ENCODE peak calls at places on chromosomes 4 and X, in four cellular contexts. V is GM12878, Z is K562, N is HepG2. R is an unnamed sample.

GRCh38 chr4:68962868-68963267 is 11.3 kb upstream of the UGT2A3 start:
- DNase-seq in V (no peak), Z (no peak), N (no peak), R (no peak)

GRCh38 chr4:8577972-8578371 is 2.2 kb upstream of the GPR78 start:
- DNase-seq in V (no peak), Z (no peak), N (no peak), R (no peak)

GRCh38 chr4:51960486-51960885 is 59.7 kb downstream of the LRRC66 start:
- DNase-seq in V (no peak), Z (no peak), N (no peak), R (no peak)

GRCh38 chr4:39036172-39036571 is 4.0 kb upstream of the TMEM156 start:
- DNase-seq in V (no peak), Z (no peak), N (peak), R (no peak)

GRCh38 chrX:397575-397974 is 10.9 kb upstream of the PPP2R3B start:
- DNase-seq in V (no peak), Z (no peak), N (no peak), R (no peak)

GRCh38 chrX:16155586-16155985 is 11.7 kb upstream of the MAGEB17 start:
- DNase-seq in V (no peak), Z (no peak), N (no peak), R (no peak)

GRCh38 chrX:124289443-124289842 is 43.0 kb upstream of the TEX13D start:
- DNase-seq in V (no peak), Z (no peak), N (no peak), R (no peak)

GRCh38 chr4:13704020-13704419 is 76.5 kb upstream of the BOD1L1 start:
- DNase-seq in V (no peak), Z (no peak), N (no peak), R (no peak)

GRCh38 chr4:76987153-76987562 is 37.6 kb downstream of the SEPTIN11 start:
- DNase-seq in V (no peak), Z (no peak), N (no peak), R (peak)

GRCh38 chr4:123995939-123996338 is 599.3 kb downstream of the SPRY1 start:
- DNase-seq in V (no peak), Z (no peak), N (no peak), R (no peak)
- TF ChIP-seq ETV6 in V (no peak), Z (no peak), N (no peak), R (no peak)

GRCh38 chr4:170011921-170012628 is 14.1 kb downstream of the MFAP3L start:
- DNase-seq in V (no peak), Z (no peak), N (no peak), R (no peak)
- TF ChIP-seq ETV6 in V (no peak), Z (no peak), N (no peak), R (no peak)

DNA sequence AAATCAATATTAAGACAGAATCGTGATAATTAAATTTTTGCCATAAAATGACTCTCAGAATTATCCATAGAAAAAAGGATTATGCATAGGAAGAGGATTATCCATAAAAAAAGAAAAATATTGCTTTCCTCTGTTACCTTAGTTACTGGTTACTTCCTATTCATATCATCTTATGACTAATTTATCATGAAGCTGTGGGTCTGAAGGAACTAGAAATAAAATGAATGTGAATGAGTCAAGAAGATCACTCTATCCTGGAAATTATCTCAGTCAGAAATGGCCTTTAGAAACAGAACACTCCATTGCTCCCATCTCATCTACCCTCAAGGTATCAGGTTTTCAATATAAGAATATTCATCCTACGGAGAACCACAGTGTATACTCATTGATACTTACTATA is 19.4 kb downstream of the RPS6KA6 start:
- DNase-seq in V (no peak), Z (no peak), N (no peak), R (no peak)
- TF ChIP-seq ETV6 in V (no peak), Z (no peak), N (no peak), R (no peak)

GRCh38 chr4:14857475-14857874 is 144.8 kb upstream of the CPEB2 start:
- DNase-seq in V (no peak), Z (no peak), N (no peak), R (no peak)

GRCh38 chr4:14857986-14858385 is 144.3 kb upstream of the CPEB2 start:
- DNase-seq in V (no peak), Z (no peak), N (no peak), R (no peak)

GRCh38 chr4:14856927-14857220 is 145.4 kb upstream of the CPEB2 start:
- DNase-seq in V (no peak), Z (no peak), N (no peak), R (no peak)

GRCh38 chr4:14855719-14856075 is 146.6 kb upstream of the CPEB2 start:
- DNase-seq in V (no peak), Z (no peak), N (no peak), R (no peak)

GRCh38 chr4:14856076-14856926 is 146.0 kb upstream of the CPEB2 start:
- DNase-seq in V (peak), Z (peak), N (peak), R (no peak)
- TF ChIP-seq ETV6 in V (peak), Z (no peak), N (no peak), R (no peak)

GRCh38 chr4:16505726-16506125 is 279.5 kb upstream of the TAPT1 start:
- DNase-seq in V (no peak), Z (no peak), N (no peak), R (peak)
- TF ChIP-seq ETV6 in V (no peak), Z (no peak), N (no peak), R (no peak)

R was measured in WTC11.